ENCODE peak calls at places on chromosomes 6 and 20, in four cellular contexts. E, A, B and F are unnamed samples. For H3K4me1, the result is how much of the 10 kb centered on the place peaks cover.

GRCh38 chr20:62536731-62537401 is 61.1 kb upstream of the GATA5 start:
- DNase-seq in A (peak), E (peak), B (no peak), F (no peak)

GRCh38 chr20:64083380-64084208 is 604 bp downstream of the LKAAEAR1 start:
- DNase-seq in E (peak), B (peak), A (no peak), F (peak)

GRCh38 chr6:132405143-132405915 is 4.1 kb upstream of the MOXD1 start:
- DNase-seq in E (peak), B (no peak), A (no peak), F (no peak)

GRCh38 chr6:44012078-44012493 is 115.2 kb downstream of the MRPL14 start:
- DNase-seq in A (peak), E (peak), B (peak), F (no peak)

GRCh38 chr6:68638225-68638900 is 3.3 kb downstream of the ADGRB3 start:
- DNase-seq in E (peak), A (no peak), B (peak), F (no peak)

GRCh38 chr6:139839506-139840156 is 465.2 kb upstream of the CITED2 start:
- DNase-seq in E (no peak), A (peak), B (no peak), F (peak)

GRCh38 chr20:9203081-9203447 is 134.2 kb downstream of the PLCB4 start:
- DNase-seq in A (no peak), B (no peak), E (peak), F (no peak)

GRCh38 chr6:20873425-20874190 is 339.4 kb downstream of the CDKAL1 start:
- DNase-seq in E (no peak), B (no peak), A (no peak), F (no peak)

GRCh38 chr20:25083773-25084615 is 2.1 kb upstream of the VSX1 start:
- DNase-seq in A (peak), B (no peak), E (no peak), F (no peak)

GRCh38 chr20:25553819-25554296 is 31.5 kb downstream of the NINL start:
- DNase-seq in E (peak), B (no peak), A (no peak), F (no peak)

GRCh38 chr6:140434761-140435160 is 1060.3 kb upstream of the CITED2 start:
- DNase-seq in B (no peak), E (peak), A (no peak), F (no peak)

GRCh38 chr6:96659084-96659845 is 96.3 kb downstream of the FHL5 start:
- DNase-seq in E (no peak), B (no peak), A (no peak), F (no peak)

GRCh38 chr6:166258854-166259276 is 49.3 kb downstream of the PRR18 start:
- DNase-seq in E (no peak), B (no peak), A (no peak), F (peak)
- H3K4me1 ChIP-seq in E (under half), B (under half), A (under half), F (under half)

GRCh38 chr6:35729722-35730121 is 7.1 kb upstream of the ARMC12 start:
- DNase-seq in E (no peak), A (no peak), B (no peak), F (no peak)

GRCh38 chr6:35729349-35729678 is 7.5 kb upstream of the ARMC12 start:
- DNase-seq in B (no peak), A (peak), E (no peak), F (no peak)

GRCh38 chr6:35730745-35731413 is 6.0 kb upstream of the ARMC12 start:
- DNase-seq in A (no peak), E (no peak), B (no peak), F (no peak)

GRCh38 chr6:35731736-35732532 is 4.9 kb upstream of the ARMC12 start:
- DNase-seq in B (peak), E (peak), A (peak), F (peak)

GRCh38 chr6:35731414-35731735 is 5.5 kb upstream of the ARMC12 start:
- DNase-seq in A (peak), B (peak), E (peak), F (peak)
- H3K4me1 ChIP-seq in A (under half), B (under half), E (under half), F (half or more)

GRCh38 chr20:47330933-47331708 is 25.4 kb downstream of the ZMYND8 start:
- DNase-seq in A (no peak), E (peak), B (no peak), F (no peak)
- H3K4me1 ChIP-seq in A (under half), E (under half), B (under half), F (half or more)

GRCh38 chr6:40444811-40445210 is 142.4 kb downstream of the LRFN2 start:
- DNase-seq in A (no peak), E (no peak), B (no peak), F (no peak)
- H3K4me1 ChIP-seq in A (under half), E (under half), B (under half), F (under half)

GRCh38 chr6:10721850-10722569 is 860 bp upstream of the TMEM14C start:
- DNase-seq in B (no peak), E (no peak), A (no peak), F (no peak)

GRCh38 chr6:10725046-10725445 is 2.2 kb downstream of the TMEM14C start:
- DNase-seq in A (no peak), E (no peak), B (no peak), F (no peak)

GRCh38 chr6:10720229-10720959 is 2.5 kb upstream of the TMEM14C start:
- DNase-seq in B (peak), E (peak), A (peak), F (peak)

GRCh38 chr6:10722570-10722819 is 375 bp upstream of the TMEM14C start:
- DNase-seq in B (no peak), A (no peak), E (no peak), F (no peak)

GRCh38 chr6:10722820-10723651 is at the start of gene TMEM14C:
- DNase-seq in A (peak), B (peak), E (peak), F (peak)
- H3K4me1 ChIP-seq in A (under half), B (under half), E (under half), F (under half)

GRCh38 chr6:111745636-111746035 is 127.6 kb downstream of the FYN start:
- DNase-seq in B (no peak), A (no peak), E (no peak), F (no peak)

GRCh38 chr6:111747791-111748190 is 125.5 kb downstream of the FYN start:
- DNase-seq in A (no peak), E (no peak), B (no peak), F (no peak)

GRCh38 chr6:111745186-111745585 is 128.1 kb downstream of the FYN start:
- DNase-seq in A (no peak), B (no peak), E (peak), F (no peak)

GRCh38 chr6:111748247-111748647 is 125.0 kb downstream of the FYN start:
- DNase-seq in E (no peak), B (no peak), A (no peak), F (no peak)

GRCh38 chr6:111746983-111747773 is 126.1 kb downstream of the FYN start:
- DNase-seq in A (no peak), B (no peak), E (no peak), F (no peak)
- H3K4me1 ChIP-seq in A (under half), B (under half), E (under half), F (half or more)

GRCh38 chr20:50198716-50199115 is 8.1 kb downstream of the CEBPB start:
- DNase-seq in A (no peak), E (no peak), B (no peak), F (no peak)
- H3K4me1 ChIP-seq in A (under half), E (under half), B (under half), F (under half)

GRCh38 chr6:98831057-98832031 is 3.0 kb upstream of the POU3F2 start:
- DNase-seq in A (no peak), B (peak), E (peak), F (no peak)
- H3K4me1 ChIP-seq in A (under half), B (under half), E (under half), F (half or more)